ENCODE peak calls at places on chromosome 1, in four cellular contexts. D is HTR-8/SVneo, V is OCI-LY7, J is sciatic nerve. I is an unnamed sample.

GRCh38 chr1:157137051-157137772 is 983 bp downstream of the ETV3 start:
- DNase-seq in V (peak; percentile 43), D (no peak), J (no peak), I (peak; percentile 12)

GRCh38 chr1:16135501-16135900 is 20.4 kb downstream of the EPHA2 start:
- DNase-seq in J (no peak), D (no peak), V (no peak), I (no peak)

GRCh38 chr1:22761821-22762220 is 51.2 kb downstream of the EPHB2 start:
- DNase-seq in J (no peak), V (no peak), D (no peak), I (no peak)

GRCh38 chr1:226438007-226438406 is 30.1 kb upstream of the PARP1 start:
- DNase-seq in J (no peak), D (no peak), V (no peak), I (peak; percentile 11)

GRCh38 chr1:56933606-56934005 is 32.2 kb downstream of the C8B start:
- DNase-seq in J (no peak), V (no peak), D (no peak), I (no peak)

GRCh38 chr1:210915890-210916507 is 217.9 kb downstream of the KCNH1 start:
- DNase-seq in J (no peak), V (no peak), D (no peak), I (no peak)

GRCh38 chr1:206738370-206739366 is 31.9 kb upstream of the IL19 start:
- DNase-seq in J (no peak), D (peak; percentile 50), V (peak; percentile 47), I (peak; percentile 33)

GRCh38 chr1:14367444-14367843 is 231.0 kb upstream of the KAZN start:
- DNase-seq in D (no peak), V (no peak), J (no peak), I (no peak)

GRCh38 chr1:111412839-111413238 is 14.7 kb downstream of the OVGP1 start:
- DNase-seq in J (no peak), D (no peak), V (no peak), I (no peak)

GRCh38 chr1:18901952-18902522 is 318 bp downstream of the ALDH4A1 start:
- DNase-seq in V (peak; percentile 26), D (peak; percentile 24), J (no peak), I (peak; percentile 20)

GRCh38 chr1:105793541-105794146 is 1262.8 kb upstream of the PRMT6 start:
- DNase-seq in V (peak; percentile 37), D (no peak), J (no peak), I (peak; percentile 8)

GRCh38 chr1:71582673-71583072 is 501.8 kb upstream of the ZRANB2 start:
- DNase-seq in V (no peak), J (no peak), D (no peak), I (no peak)